ENCODE peak calls at places on chromosome 2, in four cellular contexts. P is stimulated activated CD4-positive, alpha-beta T cell treated with anti-CD3 and anti-CD28 coated beads, Interleukin-1b, Interleukin-23, amount 100 ng/mL, for 48 hours; S is germinal center; N is aorta. G is an unnamed sample.

GRCh38 chr2:217142649-217143266 is 282.9 kb upstream of the TNP1 start:
- DNase-seq in P (peak), S (no peak), N (no peak), G (peak)

GRCh38 chr2:46072146-46072820 is 224.9 kb upstream of the EPAS1 start:
- DNase-seq in P (no peak), S (no peak), N (no peak), G (no peak)

GRCh38 chr2:162069200-162069910 is 4.7 kb downstream of the DPP4 start:
- DNase-seq in P (no peak), S (no peak), N (no peak), G (no peak)

GRCh38 chr2:217412721-217413120 is 552.9 kb upstream of the TNP1 start:
- DNase-seq in P (no peak), S (no peak), N (no peak), G (no peak)

GRCh38 chr2:74567862-74568261 is 13.3 kb downstream of the DOK1 start:
- DNase-seq in P (no peak), S (no peak), N (no peak), G (no peak)

GRCh38 chr2:180520206-180520605 is 460.2 kb upstream of the UBE2E3 start:
- DNase-seq in P (no peak), S (no peak), N (no peak), G (no peak)

GRCh38 chr2:163667064-163667887 is 68.5 kb downstream of the FIGN start:
- DNase-seq in P (no peak), S (no peak), N (no peak), G (no peak)

GRCh38 chr2:232353660-232354059 is 24.9 kb upstream of the ALPP start:
- DNase-seq in P (no peak), S (no peak), N (no peak), G (no peak)

GRCh38 chr2:45929674-45930395 is 278.4 kb downstream of the PRKCE start:
- DNase-seq in P (no peak), S (no peak), N (no peak), G (no peak)

GRCh38 chr2:1413156-1413690 is at the start of gene TPO:
- DNase-seq in P (no peak), S (no peak), N (no peak), G (no peak)

GRCh38 chr2:128686881-128687550 is 368.3 kb upstream of the HS6ST1 start:
- DNase-seq in P (no peak), S (no peak), N (no peak), G (no peak)

GRCh38 chr2:176638167-176639015 is 369.1 kb downstream of the MTX2 start:
- DNase-seq in P (peak), S (peak), N (peak), G (peak)

GRCh38 chr2:98444436-98445166 is at the start of gene INPP4A:
- DNase-seq in P (peak), S (peak), N (peak), G (peak)

GRCh38 chr2:53490659-53491058 is 276.9 kb upstream of the CHAC2 start:
- DNase-seq in P (no peak), S (no peak), N (no peak), G (no peak)

GRCh38 chr2:127857494-127857818 is 499 bp downstream of the POLR2D start:
- DNase-seq in P (no peak), S (peak), N (no peak), G (peak)

GRCh38 chr2:1967242-1968210 is 223.2 kb upstream of the PXDN start:
- DNase-seq in P (no peak), S (no peak), N (no peak), G (no peak)

GRCh38 chr2:47093626-47094025 is 61.5 kb downstream of the STPG4 start:
- DNase-seq in P (no peak), S (no peak), N (no peak), G (no peak)

GRCh38 chr2:10005461-10005860 is 37.9 kb upstream of the KLF11 start:
- DNase-seq in P (no peak), S (no peak), N (peak), G (no peak)

GRCh38 chr2:225462945-225463344 is 63.4 kb downstream of the NYAP2 start:
- DNase-seq in P (no peak), S (no peak), N (no peak), G (no peak)

GRCh38 chr2:28507806-28508764 is 12.2 kb downstream of the PLB1 start:
- DNase-seq in P (peak), S (no peak), N (no peak), G (no peak)

GRCh38 chr2:11155326-11156059 is at the start of gene SLC66A3:
- DNase-seq in P (peak), S (no peak), N (no peak), G (peak)

G was measured in neural progenitor cell.